ENCODE peak calls at places on chromosomes 6 and 20, in four cellular contexts. S is uterus, C is psoas muscle, F is breast epithelium. J is an unnamed sample. For H3K4me1, the result is how much of the 10 kb centered on the place peaks cover.

GRCh38 chr6:21634582-21634981 is 41.0 kb downstream of the SOX4 start:
- DNase-seq in S (peak), C (no peak), F (no peak), J (peak)

GRCh38 chr6:64750910-64751309 is 956.1 kb downstream of the EYS start:
- DNase-seq in C (no peak), F (no peak), S (no peak), J (no peak)

GRCh38 chr6:30626484-30627366 is at the start of gene ATAT1:
- DNase-seq in F (peak), S (peak), C (peak), J (peak)

GRCh38 chr6:7431594-7432390 is 42.2 kb downstream of the RIOK1 start:
- DNase-seq in C (no peak), F (no peak), S (no peak), J (no peak)

GRCh38 chr6:53464942-53465460 is 79.9 kb downstream of the GCLC start:
- DNase-seq in C (peak), S (peak), F (no peak), J (no peak)

GRCh38 chr6:130677766-130678165 is 149.4 kb upstream of the SMLR1 start:
- DNase-seq in S (no peak), F (no peak), C (no peak), J (no peak)

GRCh38 chr6:162819284-162819683 is 91.5 kb downstream of the PACRG start:
- DNase-seq in S (no peak), F (no peak), C (no peak), J (no peak)

GRCh38 chr20:63898882-63899558 is 4.1 kb downstream of the DNAJC5 start:
- DNase-seq in S (no peak), C (no peak), F (no peak), J (no peak)

GRCh38 chr6:44533221-44533820 is 145.8 kb downstream of the CDC5L start:
- DNase-seq in F (no peak), C (no peak), S (no peak), J (no peak)

GRCh38 chr20:44959082-44959895 is 908 bp downstream of the TOMM34 start:
- DNase-seq in F (no peak), S (no peak), C (no peak), J (peak)

GRCh38 chr6:145836170-145836569 is 21.6 kb upstream of the FBXO30 start:
- DNase-seq in C (no peak), S (no peak), F (no peak), J (no peak)

GRCh38 chr6:135647521-135647920 is 150.0 kb upstream of the AHI1 start:
- DNase-seq in S (no peak), F (no peak), C (no peak), J (no peak)

GRCh38 chr6:10485406-10485805 is 35.7 kb upstream of the GCNT2 start:
- DNase-seq in C (no peak), S (no peak), F (no peak), J (no peak)

GRCh38 chr6:100304575-100304974 is 160.1 kb downstream of the SIM1 start:
- DNase-seq in F (no peak), C (no peak), S (no peak), J (no peak)

GRCh38 chr20:16286601-16287000 is 286.6 kb downstream of the KIF16B start:
- DNase-seq in F (no peak), C (no peak), S (no peak), J (no peak)

GRCh38 chr6:74879234-74879633 is 326.6 kb downstream of the COL12A1 start:
- DNase-seq in S (no peak), C (no peak), F (no peak), J (no peak)

DNA sequence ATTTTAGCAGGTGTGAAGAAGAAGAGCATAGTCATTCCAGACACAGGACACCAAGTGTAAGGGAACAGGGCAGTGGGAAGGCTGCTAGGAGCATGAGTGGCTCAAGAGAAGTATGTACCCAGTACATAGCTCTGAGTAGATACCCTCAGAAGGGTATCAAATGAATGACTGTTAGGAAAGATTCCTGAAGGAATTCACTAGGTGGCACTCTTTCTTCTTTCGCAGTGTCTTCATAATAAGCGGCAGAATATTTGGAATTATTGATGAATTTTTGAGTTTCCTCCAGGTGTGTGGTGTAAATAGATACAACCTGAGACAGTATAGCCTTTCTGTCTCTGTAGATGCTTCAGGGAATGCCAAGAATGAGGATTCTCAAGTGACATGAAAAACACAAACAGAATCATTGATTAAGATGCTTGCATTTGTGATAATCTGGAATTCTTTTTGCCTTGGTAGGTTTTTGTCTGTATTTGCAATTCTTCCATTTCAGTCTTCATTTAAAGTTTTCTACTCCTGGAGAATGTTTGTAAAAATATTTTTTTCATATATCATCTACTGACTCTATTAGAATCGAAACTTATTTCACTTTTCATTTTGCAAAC is 264.3 kb upstream of the RIMS1 start:
- DNase-seq in C (no peak), S (no peak), F (no peak), J (no peak)
- TF ChIP-seq CTCF in C (no peak), S (no peak), F (no peak), J (peak)

DNA sequence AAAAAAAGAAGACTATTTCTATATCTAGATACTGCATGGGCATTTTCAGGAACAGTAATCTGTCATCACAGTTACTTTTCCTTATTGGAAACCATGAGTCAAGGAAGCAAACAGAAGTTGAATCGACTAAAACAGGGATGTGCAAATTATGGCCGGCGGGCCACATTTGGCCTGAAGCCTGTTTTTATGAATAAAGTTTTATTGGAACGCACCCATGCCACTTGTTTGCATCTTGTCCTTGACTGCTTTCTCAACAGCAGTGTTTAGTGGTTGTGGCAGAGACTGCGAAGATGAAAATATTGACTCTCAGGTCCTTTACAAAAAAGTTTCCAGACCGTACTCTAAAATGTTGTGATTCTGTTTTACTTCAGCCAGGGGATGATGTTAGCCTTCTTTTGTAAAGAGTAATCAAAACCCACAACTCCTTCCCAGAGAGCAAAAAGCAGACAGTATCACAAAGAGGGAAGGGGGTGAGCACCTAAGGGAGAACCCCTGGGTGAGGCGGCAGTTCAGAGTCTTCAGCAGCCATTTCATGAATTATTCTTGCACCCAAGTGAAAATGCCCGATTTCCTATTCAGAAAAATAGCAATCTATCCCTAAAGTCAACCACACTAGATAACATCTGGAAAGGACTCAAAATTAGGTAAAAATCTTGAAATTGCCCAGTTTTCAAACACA is 190.4 kb downstream of the MYLK4 start:
- DNase-seq in C (no peak), F (no peak), S (no peak), J (no peak)
- H3K4me1 ChIP-seq in C (under half), F (under half), S (under half), J (half or more)

GRCh38 chr6:17281100-17281496 is at the start of gene RBM24:
- DNase-seq in F (peak), C (peak), S (peak), J (no peak)
- TF ChIP-seq CTCF in F (peak), C (no peak), S (peak), J (peak)

DNA sequence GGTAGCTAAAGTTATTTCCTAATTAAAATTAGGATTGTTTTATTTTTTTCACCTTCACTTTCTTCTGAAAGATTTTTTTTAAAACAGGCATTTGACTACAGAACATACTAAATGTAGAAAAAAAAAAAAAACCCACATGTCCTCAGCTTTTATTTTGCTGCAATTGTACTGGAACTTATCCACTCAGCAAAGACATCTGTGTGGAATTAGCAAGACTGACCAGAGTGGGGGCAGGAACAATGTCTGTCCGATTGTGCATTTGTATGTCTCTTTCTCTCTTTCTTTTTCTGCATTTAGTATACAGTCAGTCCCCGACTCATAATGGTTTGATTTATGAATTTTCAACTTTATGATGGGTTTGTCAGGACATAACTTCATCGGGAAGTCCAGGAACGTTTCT is 77.3 kb downstream of the CHD6 start:
- DNase-seq in C (no peak), S (no peak), F (no peak), J (no peak)
- H3K4me1 ChIP-seq in C (under half), S (under half), F (under half), J (under half)

DNA sequence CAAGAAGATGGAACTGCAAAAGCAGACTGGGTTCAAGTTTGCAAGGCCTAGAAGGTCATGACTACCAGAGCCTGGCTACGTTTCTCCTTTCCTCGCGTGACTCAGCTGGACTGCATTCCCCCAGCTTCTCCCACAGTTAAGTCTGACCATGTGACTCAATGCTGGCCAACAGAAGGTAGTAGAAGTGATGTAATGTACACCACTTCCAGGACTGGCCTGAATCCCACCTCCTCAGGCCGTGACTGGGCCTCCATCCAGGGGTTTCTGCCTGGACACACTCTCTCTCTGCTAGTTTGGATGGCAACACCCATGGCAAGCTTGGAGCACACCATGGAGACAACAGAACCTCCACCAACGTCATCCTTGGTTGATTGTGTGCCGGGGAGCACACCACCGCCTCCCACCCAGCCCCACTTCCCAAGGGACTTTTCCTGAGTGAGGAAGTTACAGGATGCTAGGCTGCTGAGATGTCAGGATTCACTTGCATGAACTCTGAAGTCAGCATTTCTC is 112.0 kb upstream of the CDYL start:
- DNase-seq in C (peak), S (peak), F (no peak), J (peak)
- TF ChIP-seq CTCF in C (no peak), S (no peak), F (no peak), J (no peak)

GRCh38 chr6:90214461-90214860 is 82.2 kb downstream of the BACH2 start:
- DNase-seq in C (no peak), S (no peak), F (no peak), J (no peak)
- H3K4me1 ChIP-seq in C (under half), S (under half), F (under half), J (half or more)

DNA sequence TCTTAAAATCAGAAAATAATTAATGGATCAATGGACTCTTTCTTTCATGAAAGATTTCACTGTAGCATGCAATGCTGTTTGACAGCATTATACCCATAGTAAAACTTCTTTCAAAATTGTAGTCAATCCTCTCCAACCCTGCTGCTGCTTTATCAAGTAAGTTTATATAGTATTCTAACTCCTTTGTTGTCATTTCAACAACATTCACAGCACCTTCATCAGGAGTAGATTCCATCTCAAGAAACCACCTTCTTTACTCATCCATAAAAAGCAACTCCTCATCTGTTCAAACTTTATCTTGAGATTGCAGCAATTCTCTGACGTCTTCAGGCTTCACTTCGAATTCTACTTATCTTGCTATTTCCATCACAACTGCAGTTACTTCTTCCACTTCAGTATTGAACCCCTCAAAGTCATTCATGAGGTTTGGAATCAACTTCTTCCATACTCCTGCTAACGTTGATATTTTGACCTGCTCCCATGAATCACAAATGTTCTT is 26.4 kb upstream of the BACH2 start:
- DNase-seq in S (no peak), C (no peak), F (no peak), J (no peak)
- TF ChIP-seq CTCF in S (no peak), C (no peak), F (no peak), J (no peak)

GRCh38 chr6:37516920-37517405 is 17.3 kb upstream of the CCDC167 start:
- DNase-seq in S (no peak), C (no peak), F (peak), J (no peak)
- H3K4me1 ChIP-seq in S (under half), C (under half), F (under half), J (under half)

GRCh38 chr20:58883243-58883691 is 30.8 kb downstream of the GNAS start:
- DNase-seq in C (no peak), F (no peak), S (no peak), J (no peak)

GRCh38 chr20:58878399-58878798 is 25.9 kb downstream of the GNAS start:
- DNase-seq in S (no peak), F (no peak), C (no peak), J (no peak)

GRCh38 chr20:58880441-58880840 is 27.9 kb downstream of the GNAS start:
- DNase-seq in C (no peak), S (no peak), F (no peak), J (no peak)

GRCh38 chr20:58882704-58883089 is 30.2 kb downstream of the GNAS start:
- DNase-seq in S (no peak), C (no peak), F (no peak), J (no peak)

GRCh38 chr20:58880994-58881752 is 28.7 kb downstream of the GNAS start:
- DNase-seq in F (no peak), C (no peak), S (no peak), J (no peak)
- TF ChIP-seq CTCF in F (no peak), C (no peak), S (no peak), J (no peak)

GRCh38 chr20:50514750-50515149 is 4.6 kb downstream of the PTPN1 start:
- DNase-seq in F (no peak), C (no peak), S (no peak), J (no peak)

GRCh38 chr20:50516935-50517816 is 7.0 kb downstream of the PTPN1 start:
- DNase-seq in F (no peak), C (no peak), S (no peak), J (no peak)

GRCh38 chr20:50514035-50514337 is 3.8 kb downstream of the PTPN1 start:
- DNase-seq in F (no peak), S (no peak), C (no peak), J (no peak)

GRCh38 chr20:50516180-50516934 is 6.2 kb downstream of the PTPN1 start:
- DNase-seq in F (no peak), C (no peak), S (no peak), J (no peak)

GRCh38 chr20:50515471-50516106 is 5.4 kb downstream of the PTPN1 start:
- DNase-seq in C (no peak), F (no peak), S (no peak), J (no peak)
- H3K4me1 ChIP-seq in C (half or more), F (under half), S (under half), J (half or more)

J was measured in thoracic aorta.